ENCODE peak calls at places on chromosomes 16 and 17, in six cellular contexts. M is cardiac muscle cell, G is H9, A is sigmoid colon, P is OCI-LY7, I is heart left ventricle. X is an unnamed sample. For H3K4me1, the result is how much of the 10 kb centered on the place peaks cover.

GRCh38 chr17:74525781-74526288 is 5.4 kb downstream of the CD300LB start:
- DNase-seq in M (no peak), G (peak), A (no peak), P (no peak), I (no peak), X (no peak)

GRCh38 chr16:53952215-53953208 is 248.6 kb downstream of the FTO start:
- DNase-seq in M (peak), G (no peak), A (no peak), P (peak), I (no peak), X (no peak)

GRCh38 chr17:35775039-35775438 is 14.4 kb downstream of the C17orf50 start:
- DNase-seq in M (no peak), G (no peak), A (no peak), P (no peak), I (no peak), X (no peak)

GRCh38 chr17:3982541-3983017 is 18.3 kb upstream of the ATP2A3 start:
- DNase-seq in M (no peak), G (peak), A (no peak), P (no peak), I (no peak), X (no peak)

GRCh38 chr16:3317315-3317999 is 12.2 kb downstream of the ZNF75A start:
- DNase-seq in M (peak), G (no peak), A (no peak), P (no peak), I (no peak), X (no peak)

GRCh38 chr16:29726845-29727379 is 18.9 kb downstream of the C16orf54 start:
- DNase-seq in M (no peak), G (no peak), A (no peak), P (no peak), I (no peak), X (no peak)

GRCh38 chr17:45986056-45986455 is 13.0 kb upstream of the STH start:
- DNase-seq in M (no peak), G (no peak), A (no peak), P (no peak), I (no peak), X (no peak)

GRCh38 chr17:78777886-78778285 is 4.2 kb downstream of the CYTH1 start:
- DNase-seq in M (no peak), G (no peak), A (peak), P (no peak), I (no peak), X (no peak)

GRCh38 chr17:60311936-60312335 is 80.0 kb downstream of the USP32 start:
- DNase-seq in M (peak), G (no peak), A (no peak), P (no peak), I (no peak), X (no peak)

GRCh38 chr16:87948119-87948545 is 3.1 kb upstream of the BANP start:
- DNase-seq in M (no peak), G (no peak), A (no peak), P (peak), I (no peak), X (no peak)

GRCh38 chr16:87946596-87947350 is 4.5 kb upstream of the BANP start:
- DNase-seq in M (no peak), G (no peak), A (no peak), P (no peak), I (no peak), X (no peak)

GRCh38 chr16:87948735-87949070 is 2.5 kb upstream of the BANP start:
- DNase-seq in M (no peak), G (no peak), A (no peak), P (no peak), I (no peak), X (no peak)

GRCh38 chr16:87949071-87949744 is 2.0 kb upstream of the BANP start:
- DNase-seq in M (no peak), G (no peak), A (no peak), P (peak), I (no peak), X (no peak)

DNA sequence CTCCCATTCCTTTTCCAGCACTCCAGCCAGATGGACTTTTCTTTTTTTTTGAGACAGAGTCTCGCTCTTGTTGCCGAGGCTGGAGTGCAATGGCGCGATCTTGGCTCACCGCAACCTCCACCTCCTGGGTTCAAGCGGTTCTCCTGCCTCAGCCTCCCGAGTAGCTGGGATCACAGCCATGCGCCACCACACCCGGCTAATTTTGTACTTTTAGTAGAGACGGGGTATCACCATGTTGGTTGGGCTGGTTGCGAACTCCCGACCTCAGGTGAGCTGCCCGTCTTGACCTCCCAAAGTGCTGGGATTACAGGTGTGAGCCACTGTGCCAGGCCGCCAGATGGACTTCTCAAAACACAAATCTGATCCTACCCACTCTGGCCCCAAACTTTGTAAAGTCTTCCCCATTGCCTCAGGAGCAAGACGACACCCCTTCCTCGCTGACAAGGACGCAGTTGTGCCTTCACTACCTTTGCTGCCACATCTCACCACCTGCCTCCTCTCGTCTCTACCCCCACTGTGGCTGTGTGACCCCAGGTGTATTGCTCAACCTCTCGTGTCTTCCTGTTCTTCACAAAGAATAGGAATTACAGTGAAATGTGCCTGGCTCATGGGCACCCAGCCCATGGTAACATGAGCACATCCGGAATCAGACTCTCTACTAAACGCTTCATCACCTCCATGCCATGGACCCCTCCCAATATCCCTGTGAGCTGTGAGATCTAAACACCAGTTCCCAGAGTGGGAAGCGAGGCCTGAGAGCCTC is 3.7 kb upstream of the BANP start:
- DNase-seq in M (no peak), G (no peak), A (no peak), P (no peak), I (no peak), X (no peak)
- H3K4me1 ChIP-seq in M (under half), G (under half), A (under half), P (under half), I (under half), X (under half)

DNA sequence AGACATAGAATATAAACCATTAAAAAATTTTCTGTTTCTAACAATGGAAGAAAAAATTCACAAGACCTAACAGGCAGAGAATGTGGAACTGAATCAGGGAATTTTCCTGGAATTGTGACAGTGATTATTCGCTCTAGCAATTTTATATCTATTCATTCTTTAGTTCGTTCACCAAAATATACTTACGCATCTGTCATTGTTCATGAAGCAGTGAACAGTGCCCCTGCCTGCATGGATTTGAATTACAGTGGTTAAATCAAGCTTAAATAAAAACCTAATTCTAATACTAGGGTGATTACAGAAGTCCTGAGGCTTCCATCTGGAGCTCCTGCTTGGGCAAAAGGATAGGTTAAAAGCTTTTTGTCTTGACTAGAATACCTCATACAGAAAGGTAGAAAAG is 48.6 kb downstream of the ABCA8 start:
- DNase-seq in M (peak), G (no peak), A (no peak), P (peak), I (no peak), X (no peak)
- TF ChIP-seq CTCF in M (peak), G (peak), A (no peak), P (peak), I (peak), X (no peak)

DNA sequence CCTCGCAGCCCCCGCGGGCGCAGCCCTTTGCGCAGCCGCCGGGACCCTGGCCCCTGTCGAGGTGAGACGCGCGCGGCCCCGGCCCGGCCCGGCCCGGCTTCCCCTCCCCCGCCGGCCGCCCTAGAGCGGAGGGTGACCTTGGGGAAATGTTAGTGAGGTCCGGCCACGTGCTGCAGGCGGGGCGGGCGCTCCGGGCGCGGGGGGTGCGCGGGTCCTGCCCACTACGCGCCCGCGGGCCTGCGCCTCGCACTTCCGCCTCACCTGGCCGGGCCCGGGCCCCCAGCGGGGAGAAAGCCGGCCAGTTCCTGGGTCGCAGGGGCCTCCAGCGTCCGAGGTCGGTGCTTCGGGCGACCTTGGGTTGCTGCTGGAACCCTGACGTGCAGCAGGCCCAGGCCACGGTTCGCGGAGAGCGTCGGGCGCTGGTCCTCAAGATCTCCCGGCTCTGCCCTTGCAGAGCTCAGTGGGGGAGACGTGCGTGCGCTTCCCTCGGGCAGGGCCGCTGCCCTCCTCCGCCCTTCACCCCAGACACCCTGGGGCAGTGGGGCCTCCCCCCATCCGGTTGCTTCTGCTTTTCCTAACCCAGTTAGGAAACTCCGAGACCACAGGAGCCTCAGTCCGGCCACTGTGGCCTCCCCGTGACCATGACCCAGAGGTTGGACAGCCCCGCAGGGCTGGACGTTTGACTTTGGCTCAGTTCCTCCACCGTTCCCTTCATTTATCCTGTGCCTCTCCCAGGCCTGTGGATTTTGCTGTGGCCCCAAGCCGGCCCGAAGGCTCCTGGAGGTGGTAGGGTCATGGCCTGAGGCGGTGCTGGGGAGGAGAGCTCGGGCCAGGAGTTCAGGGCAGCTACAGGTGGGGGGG is 791 bp downstream of the MCRIP2 start:
- DNase-seq in M (peak), G (no peak), A (peak), P (peak), I (no peak), X (peak)
- H3K4me1 ChIP-seq in M (under half), G (under half), A (under half), P (under half), I (half or more), X (under half)

GRCh38 chr16:69199382-69199781 is 12.4 kb downstream of the SNTB2 start:
- DNase-seq in M (peak), G (no peak), A (peak), P (no peak), I (no peak), X (no peak)

GRCh38 chr16:69201787-69202186 is 14.8 kb downstream of the SNTB2 start:
- DNase-seq in M (no peak), G (no peak), A (no peak), P (no peak), I (no peak), X (no peak)

GRCh38 chr16:69201291-69201690 is 14.3 kb downstream of the SNTB2 start:
- DNase-seq in M (no peak), G (no peak), A (no peak), P (no peak), I (no peak), X (no peak)

GRCh38 chr16:69204106-69204655 is 17.2 kb downstream of the SNTB2 start:
- DNase-seq in M (no peak), G (no peak), A (no peak), P (no peak), I (no peak), X (no peak)
- TF ChIP-seq CTCF in M (no peak), G (no peak), A (no peak), P (no peak), I (no peak), X (no peak)

DNA sequence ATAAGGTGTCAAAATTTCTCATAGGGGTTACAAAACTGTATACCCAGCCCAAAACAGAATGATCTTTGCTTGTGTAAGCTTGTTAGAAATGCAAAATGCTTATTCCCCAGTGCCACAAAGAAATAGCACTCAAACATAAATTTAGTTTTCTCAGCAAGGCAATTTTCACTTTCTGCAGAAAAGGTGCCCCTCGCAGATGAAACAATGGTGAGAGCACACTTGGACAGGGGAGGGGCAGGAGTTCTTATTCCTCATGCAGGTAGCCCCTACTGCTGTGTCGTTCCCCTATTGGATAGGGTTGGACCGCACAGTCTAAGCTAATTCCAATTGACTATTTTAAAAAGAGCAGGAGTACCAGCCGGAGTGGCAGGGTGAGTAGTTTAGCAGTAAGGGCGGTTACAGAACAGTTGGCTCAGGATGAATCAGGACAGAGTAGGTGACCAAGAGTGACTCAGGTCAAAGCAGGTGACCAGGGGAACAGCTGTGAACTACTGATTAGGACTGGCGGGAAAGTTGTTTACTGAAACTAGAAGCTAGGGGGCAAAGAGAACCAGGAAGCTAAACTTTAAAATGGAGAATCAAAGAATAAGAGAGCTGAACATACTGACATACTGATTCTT is 5.5 kb upstream of the LDHD start:
- DNase-seq in M (no peak), G (peak), A (no peak), P (no peak), I (no peak), X (no peak)
- H3K4me1 ChIP-seq in M (under half), G (under half), A (under half), P (under half), I (under half), X (under half)